ENCODE peak calls at places on chromosomes 7 and 10, in four cellular contexts. R, V, B and Q are unnamed samples.
A peak's percentile ranks its signal among the peaks of the same experiment; 100 is the strongest.

GRCh38 chr10:80699602-80700039 is 161.9 kb downstream of the SH2D4B start:
- DNase-seq in V (peak; percentile 66), B (peak; percentile 36), R (peak; percentile 70), Q (peak; percentile 70)

GRCh38 chr10:63388421-63389031 is 77.3 kb downstream of the JMJD1C start:
- DNase-seq in B (no peak), V (no peak), R (no peak), Q (no peak)

GRCh38 chr10:91511549-91512330 is 101.6 kb downstream of the HECTD2 start:
- DNase-seq in R (peak; percentile 80), B (no peak), V (no peak), Q (no peak)

GRCh38 chr10:62454696-62455451 is 80.7 kb downstream of the ZNF365 start:
- DNase-seq in V (no peak), B (no peak), R (peak; percentile 63), Q (no peak)

GRCh38 chr10:3764626-3765375 is 20.2 kb downstream of the KLF6 start:
- DNase-seq in R (peak; percentile 38), B (no peak), V (no peak), Q (no peak)

GRCh38 chr7:11474902-11475585 is 357.0 kb downstream of the THSD7A start:
- DNase-seq in R (peak; percentile 8), V (no peak), B (no peak), Q (no peak)

GRCh38 chr10:70174058-70174741 is 3.9 kb upstream of the SAR1A start:
- DNase-seq in R (peak; percentile 37), B (no peak), V (peak; percentile 7), Q (no peak)

GRCh38 chr10:96168546-96168945 is 38.4 kb downstream of the ZNF518A start:
- DNase-seq in R (peak; percentile 5), B (no peak), V (no peak), Q (no peak)

GRCh38 chr7:3911685-3912084 is 610.6 kb downstream of the SDK1 start:
- DNase-seq in B (no peak), R (peak; percentile 93), V (no peak), Q (no peak)

GRCh38 chr7:155815332-155816191 is 3.3 kb upstream of the SHH start:
- DNase-seq in V (peak; percentile 28), B (no peak), R (peak; percentile 63), Q (no peak)

GRCh38 chr7:93715234-93715633 is 140.7 kb upstream of the CALCR start:
- DNase-seq in B (no peak), R (peak; percentile 52), V (no peak), Q (no peak)

GRCh38 chr7:43664681-43665080 is 64.6 kb downstream of the COA1 start:
- DNase-seq in B (no peak), R (no peak), V (no peak), Q (no peak)

GRCh38 chr10:75358121-75358520 is 43.4 kb downstream of the ZNF503 start:
- DNase-seq in B (no peak), V (no peak), R (no peak), Q (no peak)

GRCh38 chr7:2785071-2785500 is 59.0 kb downstream of the GNA12 start:
- DNase-seq in R (peak; percentile 54), B (no peak), V (no peak), Q (no peak)

GRCh38 chr7:102836206-102836938 is 76.4 kb upstream of the LRRC17 start:
- DNase-seq in R (peak; percentile 86), V (no peak), B (no peak), Q (no peak)

GRCh38 chr7:122304996-122305421 is 459 bp upstream of the FEZF1 start:
- DNase-seq in V (no peak), R (no peak), B (no peak), Q (no peak)

GRCh38 chr10:128473396-128473795 is 347.2 kb upstream of the MKI67 start:
- DNase-seq in R (no peak), B (no peak), V (no peak), Q (no peak)

GRCh38 chr7:99381664-99382075 is 7.1 kb downstream of the ARPC1B start:
- DNase-seq in R (no peak), V (no peak), B (no peak), Q (no peak)

GRCh38 chr10:71773221-71773971 is at the start of gene VSIR:
- DNase-seq in B (peak; percentile 93), R (peak; percentile 86), V (peak; percentile 94), Q (peak; percentile 76)

GRCh38 chr7:44238116-44238695 is 37.4 kb downstream of the YKT6 start:
- DNase-seq in V (no peak), R (no peak), B (no peak), Q (no peak)

GRCh38 chr10:96746503-96746902 is 26.2 kb upstream of the PIK3AP1 start:
- DNase-seq in V (no peak), B (no peak), R (no peak), Q (no peak)

GRCh38 chr10:59905735-59906416 is 480 bp downstream of the CCDC6 start:
- DNase-seq in V (no peak), R (no peak), B (no peak), Q (no peak)

GRCh38 chr7:88001744-88002530 is 67.9 kb downstream of the ADAM22 start:
- DNase-seq in R (no peak), B (no peak), V (no peak), Q (no peak)

GRCh38 chr10:60921631-60922030 is 22.4 kb downstream of the RHOBTB1 start:
- DNase-seq in R (no peak), B (no peak), V (no peak), Q (no peak)

GRCh38 chr7:42606217-42606905 is 305.5 kb downstream of the C7orf25 start:
- DNase-seq in B (no peak), R (peak; percentile 56), V (no peak), Q (no peak)

GRCh38 chr7:129228633-129229032 is 3.8 kb downstream of the AHCYL2 start:
- DNase-seq in B (no peak), V (no peak), R (no peak), Q (no peak)

GRCh38 chr7:120539321-120539720 is 266.3 kb downstream of the KCND2 start:
- DNase-seq in B (no peak), V (no peak), R (no peak), Q (no peak)

GRCh38 chr10:86372785-86373239 is 6.2 kb upstream of the GRID1 start:
- DNase-seq in B (no peak), R (no peak), V (no peak), Q (no peak)

GRCh38 chr10:122577311-122577885 is 16.8 kb downstream of the DMBT1 start:
- DNase-seq in R (no peak), B (no peak), V (no peak), Q (no peak)

GRCh38 chr10:83961620-83962019 is 177.7 kb upstream of the GHITM start:
- DNase-seq in V (no peak), B (no peak), R (no peak), Q (no peak)

GRCh38 chr7:127831312-127832212 is 179.6 kb downstream of the SND1 start:
- DNase-seq in R (no peak), B (no peak), V (no peak), Q (no peak)

GRCh38 chr7:101235050-101235449 is 2.6 kb downstream of the CLDN15 start:
- DNase-seq in V (no peak), R (no peak), B (no peak), Q (no peak)

GRCh38 chr7:96061844-96062243 is 260.1 kb downstream of the SLC25A13 start:
- DNase-seq in R (no peak), V (no peak), B (no peak), Q (no peak)

GRCh38 chr7:114502454-114503254 is 88.0 kb downstream of the FOXP2 start:
- DNase-seq in R (peak; percentile 9), B (no peak), V (no peak), Q (no peak)

GRCh38 chr7:27184342-27185012 is 555 bp downstream of the HOXA11 start:
- DNase-seq in R (peak; percentile 36), V (no peak), B (no peak), Q (no peak)

GRCh38 chr7:128022631-128023532 is 8.4 kb downstream of the LRRC4 start:
- DNase-seq in R (peak; percentile 87), B (no peak), V (no peak), Q (no peak)

GRCh38 chr7:27784399-27785053 is 44.6 kb downstream of the TAX1BP1 start:
- DNase-seq in B (no peak), V (no peak), R (peak; percentile 77), Q (no peak)

GRCh38 chr7:112080974-112081373 is 125.2 kb downstream of the DOCK4 start:
- DNase-seq in V (no peak), B (no peak), R (peak; percentile 66), Q (peak; percentile 35)